ENCODE peak calls at places on chromosomes 16 and 17, in eight cellular contexts. N is GM23338, J is GM12878, U is GM12891, D is GM12892, X is HL-60, M is stomach, C is H1. P is an unnamed sample.

GRCh38 chr16:50635505-50636392 is 45.4 kb downstream of the SNX20 start:
- DNase-seq in N (peak; percentile 60), J (no peak), U (no peak), D (no peak), X (peak; percentile 44), M (no peak), C (no peak), P (no peak)

GRCh38 chr17:83179378-83179777 is 100.0 kb downstream of the METRNL start:
- DNase-seq in N (no peak), J (no peak), U (no peak), D (no peak), X (no peak), M (no peak), C (no peak), P (peak; percentile 56)

GRCh38 chr17:7340179-7340578 is 3.9 kb downstream of the ACAP1 start:
- DNase-seq in N (no peak), J (no peak), U (no peak), D (no peak), X (no peak), M (no peak), C (no peak), P (no peak)

GRCh38 chr16:68490829-68491575 is 42.7 kb upstream of the SMPD3 start:
- DNase-seq in N (peak; percentile 28), J (no peak), U (peak; percentile 49), D (peak; percentile 42), X (no peak), M (peak; percentile 90), C (no peak), P (no peak)

GRCh38 chr17:8941520-8941919 is 24.0 kb downstream of the PIK3R5 start:
- DNase-seq in N (no peak), J (no peak), U (no peak), D (peak; percentile 48), X (no peak), M (no peak), C (no peak), P (no peak)

GRCh38 chr17:29250666-29251065 is 4.0 kb downstream of the CRYBA1 start:
- DNase-seq in N (no peak), J (no peak), U (no peak), D (no peak), X (no peak), M (no peak), C (no peak), P (no peak)

GRCh38 chr16:48383877-48384304 is 1.3 kb downstream of the SIAH1 start:
- DNase-seq in N (peak; percentile 35), J (no peak), U (no peak), D (no peak), X (no peak), M (no peak), C (no peak), P (no peak)

GRCh38 chr17:32774286-32775084 is 102.4 kb downstream of the MYO1D start:
- DNase-seq in N (peak; percentile 65), J (no peak), U (no peak), D (no peak), X (no peak), M (no peak), C (no peak), P (no peak)

GRCh38 chr17:40550608-40551007 is 14.7 kb downstream of the CCR7 start:
- DNase-seq in N (no peak), J (no peak), U (no peak), D (no peak), X (no peak), M (peak; percentile 25), C (no peak), P (peak; percentile 90)

GRCh38 chr17:70168044-70168978 is 1.0 kb upstream of the KCNJ2 start:
- DNase-seq in N (peak; percentile 84), J (no peak), U (peak; percentile 20), D (peak; percentile 5), X (no peak), M (peak; percentile 71), C (peak; percentile 10), P (peak; percentile 79)

GRCh38 chr17:80307994-80308671 is 47.5 kb downstream of the RNF213 start:
- DNase-seq in N (no peak), J (no peak), U (no peak), D (no peak), X (no peak), M (no peak), C (no peak), P (peak; percentile 22)

GRCh38 chr17:35312346-35312745 is 61.1 kb downstream of the SLFN11 start:
- DNase-seq in N (no peak), J (no peak), U (no peak), D (no peak), X (no peak), M (no peak), C (no peak), P (no peak)

GRCh38 chr16:8866118-8866883 is 2.5 kb downstream of the CARHSP1 start:
- DNase-seq in N (peak; percentile 97), J (no peak), U (no peak), D (no peak), X (no peak), M (peak; percentile 49), C (peak; percentile 87), P (no peak)

GRCh38 chr16:86158688-86159360 is 259.9 kb downstream of the IRF8 start:
- DNase-seq in N (peak; percentile 50), J (no peak), U (no peak), D (no peak), X (no peak), M (no peak), C (no peak), P (no peak)

GRCh38 chr17:4201231-4201630 is 58.2 kb downstream of the CYB5D2 start:
- DNase-seq in N (no peak), J (no peak), U (no peak), D (no peak), X (no peak), M (no peak), C (no peak), P (no peak)

GRCh38 chr17:69733171-69734014 is 318.9 kb downstream of the MAP2K6 start:
- DNase-seq in N (no peak), J (no peak), U (no peak), D (no peak), X (no peak), M (no peak), C (no peak), P (peak; percentile 57)

GRCh38 chr17:3920940-3921852 is 4.9 kb upstream of the P2RX1 start:
- DNase-seq in N (no peak), J (no peak), U (no peak), D (no peak), X (no peak), M (peak; percentile 72), C (no peak), P (peak; percentile 44)

GRCh38 chr16:13338044-13338443 is 436.6 kb downstream of the SHISA9 start:
- DNase-seq in N (no peak), J (no peak), U (no peak), D (no peak), X (no peak), M (no peak), C (no peak), P (no peak)

GRCh38 chr17:58611331-58611730 is 80.5 kb downstream of the TEX14 start:
- DNase-seq in N (no peak), J (no peak), U (no peak), D (no peak), X (no peak), M (no peak), C (no peak), P (no peak)

GRCh38 chr17:73293480-73293911 is 18.3 kb downstream of the CDC42EP4 start:
- DNase-seq in N (no peak), J (no peak), U (no peak), D (no peak), X (no peak), M (peak; percentile 85), C (no peak), P (no peak)

GRCh38 chr17:53919356-53919755 is 96.6 kb downstream of the KIF2B start:
- DNase-seq in N (no peak), J (no peak), U (no peak), D (no peak), X (no peak), M (no peak), C (no peak), P (no peak)

DNA sequence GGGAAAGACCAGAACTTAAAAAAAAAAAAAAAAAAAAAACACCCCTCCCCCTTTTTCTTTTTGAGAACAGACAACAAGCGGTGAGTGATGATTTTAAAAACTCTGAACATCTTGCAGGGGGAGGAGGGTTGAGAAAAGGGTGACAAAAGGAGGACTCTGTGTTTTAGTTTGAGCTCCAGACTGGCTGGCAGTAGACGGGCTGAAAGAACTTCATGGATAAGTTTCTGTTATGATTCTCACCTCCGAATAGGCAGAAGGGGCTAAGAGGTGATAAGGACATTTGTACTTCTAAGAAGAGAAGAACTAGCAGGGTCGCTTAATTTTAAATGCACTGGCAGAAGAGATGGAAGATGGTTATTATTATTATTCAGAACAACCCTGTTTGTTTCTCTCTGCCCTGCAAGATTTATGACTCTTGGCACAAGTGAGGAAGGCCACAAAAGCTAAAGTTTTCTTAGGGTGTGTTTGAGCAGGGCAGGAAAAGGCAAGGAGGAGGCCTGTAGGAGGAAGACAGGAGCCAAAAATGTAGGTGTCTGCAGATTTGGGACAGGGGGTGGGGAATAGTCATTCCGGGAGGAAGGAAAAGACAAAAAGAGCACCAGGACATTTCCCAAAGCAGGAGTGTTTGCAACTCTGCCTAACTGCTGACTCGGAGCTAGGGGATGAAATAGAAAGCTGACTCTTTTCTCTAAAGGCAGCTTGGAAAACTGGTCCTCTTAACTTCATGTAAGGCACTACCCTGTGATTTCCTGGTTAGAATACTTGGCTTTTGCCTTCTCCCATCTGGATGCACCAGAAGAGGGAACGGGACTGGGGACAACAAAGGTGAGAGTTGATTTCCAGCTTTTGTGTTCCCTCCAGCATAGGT is 11.9 kb upstream of the HOXB2 start:
- DNase-seq in N (no peak), J (no peak), U (no peak), D (no peak), X (no peak), M (no peak), C (no peak), P (no peak)
- TF ChIP-seq POLR2AphosphoS5 in N (no peak), J (no peak), U (no peak), D (no peak), X (no peak), M (no peak), C (no peak), P (no peak)

GRCh38 chr16:87845807-87846619 is 23.3 kb downstream of the SLC7A5 start:
- DNase-seq in N (no peak), J (no peak), U (no peak), D (no peak), X (no peak), M (no peak), C (no peak), P (no peak)
- TF ChIP-seq POLR2AphosphoS5 in N (no peak), J (no peak), U (no peak), D (no peak), X (no peak), M (no peak), C (no peak), P (no peak)

GRCh38 chr17:42212382-42212781 is 18.1 kb upstream of the GHDC start:
- DNase-seq in N (no peak), J (no peak), U (no peak), D (no peak), X (no peak), M (no peak), C (no peak), P (no peak)
- TF ChIP-seq POLR2AphosphoS5 in N (no peak), J (no peak), U (no peak), D (no peak), X (no peak), M (no peak), C (no peak), P (no peak)

DNA sequence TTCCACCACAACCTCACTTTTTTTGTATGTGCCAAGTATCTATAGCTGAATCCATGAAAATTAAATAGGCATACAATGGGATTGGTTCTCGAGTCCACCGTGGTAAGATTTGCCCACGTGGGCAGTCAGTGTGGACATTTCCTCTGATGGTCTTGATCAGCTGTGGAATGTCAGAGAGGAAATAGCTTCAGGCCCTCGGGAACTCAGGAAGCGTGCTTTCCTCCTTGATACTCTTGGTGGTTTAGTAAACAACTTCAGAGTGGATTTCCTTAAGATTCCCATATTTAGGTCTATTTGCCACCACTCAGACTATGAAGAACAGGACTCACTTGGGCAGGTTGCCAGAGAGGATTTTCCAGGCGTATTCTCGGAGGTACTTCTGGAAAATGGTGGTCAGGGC is 152.5 kb downstream of the VPS53 start:
- DNase-seq in N (no peak), J (no peak), U (no peak), D (no peak), X (no peak), M (no peak), C (no peak), P (no peak)
- TF ChIP-seq POLR2AphosphoS5 in N (no peak), J (no peak), U (no peak), D (no peak), X (no peak), M (no peak), C (no peak), P (no peak)